ENCODE peak calls at places on chromosomes 7 and 10, in ten cellular contexts. Q, K, C, A, R, L, O, G, Y and P are unnamed samples.
A peak's percentile ranks its signal among the peaks of the same experiment; 100 is the strongest.

GRCh38 chr10:47447209-47447608 is 36.7 kb downstream of the ANXA8 start:
- DNase-seq in Q (no peak), L (no peak), Y (no peak), G (no peak), R (no peak), C (no peak), O (no peak), A (no peak), K (no peak), P (no peak)

GRCh38 chr7:131105803-131106680 is 221.6 kb upstream of the MKLN1 start:
- DNase-seq in R (peak; percentile 52), Q (peak; percentile 93), L (peak; percentile 46), Y (peak; percentile 30), G (peak; percentile 36), O (no peak), K (peak; percentile 56), A (peak; percentile 95), C (peak; percentile 87), P (peak; percentile 73)

GRCh38 chr10:73493781-73494180 is 2.0 kb downstream of the PPP3CB start:
- DNase-seq in R (peak; percentile 82), O (no peak), L (peak; percentile 58), Y (no peak), A (no peak), G (peak; percentile 60), Q (no peak), K (peak; percentile 60), C (no peak), P (no peak)

GRCh38 chr7:102412548-102412947 is 16.4 kb downstream of the PRKRIP1 start:
- DNase-seq in G (no peak), K (peak; percentile 26), Q (peak; percentile 73), O (no peak), Y (peak; percentile 23), R (peak; percentile 43), L (peak; percentile 38), C (no peak), A (peak; percentile 38), P (peak; percentile 76)

GRCh38 chr10:132886211-132887099 is 55.9 kb downstream of the CFAP46 start:
- DNase-seq in C (no peak), G (no peak), K (no peak), A (no peak), Y (no peak), L (no peak), R (peak; percentile 24), Q (no peak), O (no peak), P (no peak)

GRCh38 chr7:71424166-71424803 is 292.3 kb downstream of the GALNT17 start:
- DNase-seq in Y (no peak), C (no peak), R (no peak), A (no peak), Q (no peak), L (no peak), K (no peak), G (peak; percentile 26), O (no peak), P (no peak)

GRCh38 chr10:132397036-132397541 is at the start of gene PWWP2B:
- DNase-seq in K (no peak), O (no peak), R (peak; percentile 19), Q (peak; percentile 87), G (no peak), C (peak; percentile 85), A (peak; percentile 68), L (no peak), Y (no peak), P (peak; percentile 70)

GRCh38 chr7:107173191-107173590 is 4.4 kb downstream of the HBP1 start:
- DNase-seq in Q (no peak), R (no peak), Y (no peak), O (no peak), G (no peak), C (no peak), A (no peak), L (no peak), K (no peak), P (no peak)

GRCh38 chr10:57979466-57979865 is 288.2 kb downstream of the IPMK start:
- DNase-seq in Q (no peak), O (no peak), Y (no peak), A (no peak), K (peak; percentile 34), G (peak; percentile 63), R (no peak), L (peak; percentile 32), C (peak; percentile 16), P (no peak)

DNA sequence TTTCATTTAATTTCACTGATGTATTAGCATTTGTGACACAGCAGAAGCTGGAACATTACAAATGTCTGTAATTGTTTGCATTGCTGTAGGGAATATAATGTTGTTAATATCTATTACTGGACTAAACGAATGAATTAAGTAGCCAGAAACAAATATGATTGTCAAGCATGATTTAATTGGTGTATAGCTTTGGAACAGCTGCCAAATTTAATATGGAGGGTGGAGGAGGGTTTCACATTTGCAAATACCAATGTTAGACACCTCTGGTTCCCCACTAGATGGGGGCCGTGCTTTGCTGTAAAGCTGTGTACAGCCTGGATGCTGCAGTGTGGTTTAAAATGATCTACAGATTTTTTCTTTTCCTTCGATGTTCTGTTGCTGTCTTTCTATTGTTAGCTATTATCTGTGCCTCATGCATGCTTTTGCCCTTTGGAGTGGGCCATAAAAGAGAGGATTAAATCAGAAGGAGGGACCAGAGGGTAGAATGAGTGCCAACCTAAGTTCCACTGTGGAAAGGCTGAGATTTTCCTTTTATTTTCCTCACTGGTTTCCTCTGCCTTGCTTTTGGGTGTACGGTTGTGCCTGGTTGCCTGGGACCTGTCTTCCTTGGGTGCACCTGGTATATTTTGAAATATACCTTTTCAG is 23.1 kb downstream of the DNAJB9 start:
- DNase-seq in Q (peak; percentile 76), Y (no peak), G (no peak), R (peak; percentile 42), A (no peak), K (no peak), C (peak; percentile 45), L (no peak), O (no peak), P (peak; percentile 29)
- TF ChIP-seq CTCF in Q (peak; percentile 48), Y (peak; percentile 60), G (peak; percentile 25), R (peak; percentile 66), A (no peak), K (peak; percentile 52), C (peak; percentile 43), L (peak; percentile 37), O (no peak), P (no peak)

GRCh38 chr10:120597902-120598301 is 140.9 kb downstream of the PLPP4 start:
- DNase-seq in Y (no peak), C (no peak), A (no peak), G (no peak), O (no peak), L (no peak), Q (no peak), R (no peak), K (no peak), P (no peak)

GRCh38 chr10:120601999-120602398 is 145.0 kb downstream of the PLPP4 start:
- DNase-seq in C (no peak), K (no peak), Q (no peak), L (no peak), R (no peak), A (no peak), O (no peak), Y (no peak), G (no peak), P (no peak)

GRCh38 chr10:120598377-120598776 is 141.3 kb downstream of the PLPP4 start:
- DNase-seq in L (no peak), R (peak; percentile 21), Y (no peak), O (no peak), A (no peak), G (no peak), K (no peak), Q (no peak), C (no peak), P (peak; percentile 76)

GRCh38 chr10:120599202-120599724 is 142.2 kb downstream of the PLPP4 start:
- DNase-seq in O (no peak), C (no peak), G (no peak), Y (no peak), L (no peak), A (no peak), K (no peak), R (no peak), Q (no peak), P (no peak)

DNA sequence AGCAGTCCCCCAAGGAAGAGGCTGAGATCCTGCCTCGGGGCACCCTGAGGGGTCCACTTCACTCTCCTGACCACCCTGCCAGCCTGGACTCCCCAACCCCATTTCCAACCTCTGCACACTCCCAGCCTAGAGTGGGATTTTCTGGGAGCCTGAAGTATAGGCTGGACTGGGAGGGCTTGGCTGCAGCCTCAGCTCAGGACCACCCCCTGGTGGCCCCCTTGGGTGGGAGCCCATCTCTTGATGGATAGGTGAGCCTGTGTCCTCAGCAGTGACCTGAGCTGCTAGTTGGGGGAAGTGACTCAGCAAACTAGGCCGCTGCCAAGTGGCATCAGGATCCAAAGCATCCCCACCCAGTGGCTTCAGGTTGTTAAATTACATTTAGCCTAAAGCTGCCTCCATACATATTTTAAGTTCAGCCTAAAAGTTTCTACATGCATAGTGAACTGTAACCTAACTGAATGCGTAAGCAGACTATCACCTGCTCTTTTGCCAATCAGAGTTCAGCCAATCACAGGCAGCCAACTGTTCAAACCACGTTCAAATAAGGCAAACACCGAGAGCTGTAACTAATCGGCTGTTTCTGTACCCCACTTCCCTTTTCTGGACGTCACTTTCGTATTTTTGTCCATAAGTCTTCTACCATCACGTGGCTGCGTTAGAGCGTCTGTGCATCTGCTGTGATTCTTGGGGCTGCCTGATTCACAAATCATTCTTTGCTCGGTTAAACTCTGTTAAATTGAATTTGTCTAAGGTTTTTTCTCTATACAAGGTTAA is 144.0 kb downstream of the PLPP4 start:
- DNase-seq in Y (peak; percentile 17), Q (peak; percentile 61), K (no peak), L (peak; percentile 54), A (no peak), R (peak; percentile 84), O (no peak), C (peak; percentile 17), G (peak; percentile 34), P (peak; percentile 69)
- TF ChIP-seq CTCF in Y (peak; percentile 50), Q (peak; percentile 67), K (peak; percentile 69), L (peak; percentile 64), A (no peak), R (peak; percentile 73), O (no peak), C (peak; percentile 11), G (peak; percentile 33), P (peak; percentile 71)

DNA sequence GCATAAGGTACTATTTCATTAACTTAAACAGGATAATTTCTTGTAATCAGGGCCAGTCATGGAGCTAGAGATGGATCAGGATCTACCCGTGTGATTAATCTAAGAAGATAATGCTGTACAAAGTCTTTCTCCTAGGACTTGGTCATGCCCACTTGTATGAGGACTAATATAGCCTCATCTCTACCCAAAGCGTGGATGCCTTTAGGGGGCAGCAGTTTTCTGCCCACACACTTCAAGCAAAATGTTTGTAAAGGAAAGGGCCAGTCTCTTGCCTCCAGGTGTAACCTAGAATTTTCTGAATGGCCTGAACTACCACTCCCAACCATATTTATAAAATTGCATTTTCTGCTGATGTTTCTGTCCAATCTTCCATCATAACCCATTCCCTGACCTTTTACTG is 764.0 kb upstream of the IGFBP3 start:
- DNase-seq in C (no peak), Y (no peak), L (no peak), Q (no peak), K (no peak), G (no peak), O (no peak), A (no peak), R (peak; percentile 35), P (no peak)
- TF ChIP-seq CTCF in C (no peak), Y (no peak), L (no peak), Q (peak; percentile 22), K (peak; percentile 36), G (no peak), O (no peak), A (no peak), R (peak; percentile 55), P (no peak)

GRCh38 chr10:84007482-84007881 is 131.8 kb upstream of the GHITM start:
- DNase-seq in A (no peak), C (no peak), L (no peak), G (no peak), K (no peak), Q (no peak), Y (no peak), R (no peak), O (no peak), P (no peak)
- TF ChIP-seq CTCF in A (no peak), C (no peak), L (no peak), G (no peak), K (no peak), Q (no peak), Y (no peak), R (no peak), O (no peak), P (no peak)